ENCODE peak calls at places on chromosomes 4 and X, in ten cellular contexts. N, W, I, Y, S, Z, D, P, F and G are unnamed samples.

GRCh38 chr4:166498541-166498940 is 625.5 kb downstream of the TLL1 start:
- DNase-seq in N (no peak), W (no peak), I (no peak), Y (no peak), S (no peak), Z (no peak), D (no peak), P (no peak), F (no peak), G (no peak)

GRCh38 chrX:152923599-152923998 is 25.7 kb downstream of the ZNF185 start:
- DNase-seq in N (no peak), W (no peak), I (no peak), Y (no peak), S (no peak), Z (no peak), D (no peak), P (no peak), F (no peak), G (no peak)

GRCh38 chrX:66328950-66329596 is 165.0 kb downstream of the HEPH start:
- DNase-seq in N (no peak), W (no peak), I (no peak), Y (no peak), S (no peak), Z (no peak), D (no peak), P (no peak), F (no peak), G (no peak)

GRCh38 chrX:20637351-20637750 is 370.6 kb upstream of the RPS6KA3 start:
- DNase-seq in N (no peak), W (no peak), I (no peak), Y (no peak), S (no peak), Z (no peak), D (no peak), P (no peak), F (no peak), G (no peak)

GRCh38 chr4:93183589-93183988 is 645.0 kb upstream of the ATOH1 start:
- DNase-seq in N (no peak), W (no peak), I (no peak), Y (no peak), S (no peak), Z (no peak), D (peak), P (no peak), F (no peak), G (no peak)

GRCh38 chr4:76996445-76996844 is 46.9 kb downstream of the SEPTIN11 start:
- DNase-seq in N (no peak), W (no peak), I (no peak), Y (no peak), S (no peak), Z (no peak), D (no peak), P (no peak), F (no peak), G (no peak)

GRCh38 chr4:2352171-2352570 is 66.3 kb downstream of the ZFYVE28 start:
- DNase-seq in N (no peak), W (no peak), I (no peak), Y (no peak), S (no peak), Z (no peak), D (no peak), P (no peak), F (no peak), G (no peak)

GRCh38 chrX:19382500-19383145 is 38.9 kb downstream of the PDHA1 start:
- DNase-seq in N (peak), W (peak), I (no peak), Y (peak), S (peak), Z (peak), D (peak), P (peak), F (peak), G (peak)

GRCh38 chrX:119990409-119990994 is 47.0 kb upstream of the NKAP start:
- DNase-seq in N (no peak), W (peak), I (no peak), Y (no peak), S (no peak), Z (no peak), D (no peak), P (no peak), F (no peak), G (no peak)

GRCh38 chr4:138892483-138893386 is 122.8 kb upstream of the NOCT start:
- DNase-seq in N (no peak), W (no peak), I (no peak), Y (no peak), S (no peak), Z (no peak), D (no peak), P (no peak), F (no peak), G (peak)

GRCh38 chrX:138128025-138128671 is 562.2 kb downstream of the ZIC3 start:
- DNase-seq in N (peak), W (no peak), I (peak), Y (no peak), S (no peak), Z (peak), D (peak), P (no peak), F (no peak), G (peak)

GRCh38 chr4:181752516-181752915 is 490.7 kb upstream of the TENM3 start:
- DNase-seq in N (no peak), W (no peak), I (no peak), Y (no peak), S (no peak), Z (no peak), D (no peak), P (no peak), F (no peak), G (peak)

GRCh38 chr4:177562859-177563258 is 120.6 kb upstream of the AGA start:
- DNase-seq in N (no peak), W (no peak), I (no peak), Y (no peak), S (no peak), Z (no peak), D (no peak), P (no peak), F (no peak), G (no peak)

GRCh38 chrX:130482871-130483270 is 81.1 kb downstream of the RBMX2 start:
- DNase-seq in N (no peak), W (no peak), I (no peak), Y (no peak), S (no peak), Z (no peak), D (no peak), P (no peak), F (no peak), G (no peak)

GRCh38 chr4:68673143-68673542 is 2.7 kb upstream of the UGT2B15 start:
- DNase-seq in N (no peak), W (peak), I (no peak), Y (no peak), S (no peak), Z (no peak), D (no peak), P (no peak), F (no peak), G (no peak)

GRCh38 chr4:183260491-183261151 is 59.5 kb downstream of the CLDN22 start:
- DNase-seq in N (no peak), W (no peak), I (no peak), Y (no peak), S (no peak), Z (no peak), D (no peak), P (no peak), F (no peak), G (no peak)

GRCh38 chr4:185716008-185716976 is 95.7 kb downstream of the SORBS2 start:
- DNase-seq in N (no peak), W (no peak), I (no peak), Y (no peak), S (no peak), Z (no peak), D (no peak), P (no peak), F (no peak), G (no peak)